ENCODE peak calls at places on chromosomes 11 and 22, in seven cellular contexts. D, I, N, M, A, R and G are unnamed samples.

GRCh38 chr22:35695202-35695601 is 22.5 kb upstream of the APOL5 start:
- DNase-seq in D (no peak), I (no peak), N (no peak), M (no peak), A (no peak), R (no peak), G (no peak)

GRCh38 chr11:11163256-11163655 is 189.8 kb downstream of the CSNK2A3 start:
- DNase-seq in D (peak), I (peak), N (peak), M (no peak), A (no peak), R (no peak), G (peak)

GRCh38 chr22:20015971-20016733 is 471 bp downstream of the ARVCF start:
- DNase-seq in D (peak), I (peak), N (no peak), M (no peak), A (no peak), R (no peak), G (peak)

GRCh38 chr11:63240791-63241379 is 2.5 kb downstream of the SLC22A25 start:
- DNase-seq in D (no peak), I (no peak), N (no peak), M (no peak), A (no peak), R (no peak), G (no peak)

GRCh38 chr11:89613916-89614315 is 96.2 kb upstream of the TRIM77 start:
- DNase-seq in D (no peak), I (no peak), N (no peak), M (no peak), A (no peak), R (no peak), G (no peak)

GRCh38 chr11:92424281-92424680 is 199.7 kb downstream of the FAT3 start:
- DNase-seq in D (no peak), I (no peak), N (no peak), M (peak), A (no peak), R (no peak), G (no peak)

GRCh38 chr22:24592846-24593809 is at the start of gene LRRC75B:
- DNase-seq in D (peak), I (peak), N (peak), M (peak), A (no peak), R (peak), G (peak)

GRCh38 chr11:27719575-27719925 is 19.3 kb upstream of the BDNF start:
- DNase-seq in D (no peak), I (peak), N (no peak), M (no peak), A (no peak), R (no peak), G (no peak)

GRCh38 chr11:121814962-121815361 is 301.1 kb downstream of the BLID start:
- DNase-seq in D (no peak), I (no peak), N (peak), M (peak), A (no peak), R (no peak), G (no peak)

GRCh38 chr11:117856892-117857291 is 19.6 kb downstream of the FXYD6 start:
- DNase-seq in D (no peak), I (no peak), N (no peak), M (no peak), A (no peak), R (no peak), G (no peak)

GRCh38 chr11:65206441-65206841 is 24.7 kb downstream of the CAPN1 start:
- DNase-seq in D (no peak), I (no peak), N (no peak), M (no peak), A (no peak), R (no peak), G (no peak)

GRCh38 chr11:43316451-43316850 is 4.7 kb downstream of the API5 start:
- DNase-seq in D (no peak), I (no peak), N (no peak), M (peak), A (no peak), R (no peak), G (no peak)

GRCh38 chr11:10715571-10715970 is 22.0 kb upstream of the IRAG1 start:
- DNase-seq in D (no peak), I (no peak), N (no peak), M (no peak), A (no peak), R (no peak), G (no peak)

GRCh38 chr22:44589831-44590230 is 91.8 kb upstream of the RTL6 start:
- DNase-seq in D (no peak), I (no peak), N (no peak), M (no peak), A (no peak), R (no peak), G (no peak)

GRCh38 chr11:134560066-134560465 is 148.0 kb upstream of the B3GAT1 start:
- DNase-seq in D (no peak), I (peak), N (no peak), M (no peak), A (no peak), R (no peak), G (no peak)

GRCh38 chr11:30568933-30569332 is 17.2 kb downstream of the MPPED2 start:
- DNase-seq in D (no peak), I (no peak), N (no peak), M (no peak), A (no peak), R (no peak), G (no peak)

GRCh38 chr11:67628710-67629385 is 889 bp downstream of the NUDT8 start:
- DNase-seq in D (no peak), I (no peak), N (no peak), M (no peak), A (no peak), R (no peak), G (no peak)

GRCh38 chr22:21038405-21038804 is 6.0 kb upstream of the SLC7A4 start:
- DNase-seq in D (no peak), I (no peak), N (no peak), M (peak), A (no peak), R (no peak), G (no peak)

GRCh38 chr11:117985953-117986887 is at the start of gene IL10RA:
- DNase-seq in D (peak), I (peak), N (peak), M (peak), A (no peak), R (peak), G (peak)

GRCh38 chr11:68369756-68370155 is 57.4 kb downstream of the LRP5 start:
- DNase-seq in D (no peak), I (no peak), N (no peak), M (no peak), A (no peak), R (no peak), G (no peak)

GRCh38 chr11:17531818-17532131 is 12.4 kb downstream of the USH1C start:
- DNase-seq in D (no peak), I (no peak), N (no peak), M (peak), A (no peak), R (no peak), G (no peak)

GRCh38 chr11:76903325-76903724 is 42.6 kb downstream of the ACER3 start:
- DNase-seq in D (no peak), I (no peak), N (peak), M (no peak), A (no peak), R (no peak), G (no peak)

GRCh38 chr11:47714554-47715081 is 551 bp downstream of the AGBL2 start:
- DNase-seq in D (peak), I (no peak), N (no peak), M (no peak), A (no peak), R (no peak), G (no peak)

GRCh38 chr11:116812109-116812508 is 11.0 kb downstream of the APOA4 start:
- DNase-seq in D (no peak), I (no peak), N (no peak), M (no peak), A (no peak), R (no peak), G (no peak)

GRCh38 chr22:32696089-32696488 is 105.4 kb upstream of the TIMP3 start:
- DNase-seq in D (no peak), I (no peak), N (no peak), M (no peak), A (no peak), R (no peak), G (no peak)

GRCh38 chr11:116716617-116717016 is 56.2 kb downstream of the BUD13 start:
- DNase-seq in D (no peak), I (no peak), N (no peak), M (no peak), A (no peak), R (no peak), G (no peak)

GRCh38 chr11:107651672-107652071 is 60.2 kb downstream of the SLN start:
- DNase-seq in D (peak), I (no peak), N (peak), M (no peak), A (no peak), R (no peak), G (no peak)

GRCh38 chr22:21710156-21710555 is 25.4 kb downstream of the YPEL1 start:
- DNase-seq in D (no peak), I (no peak), N (no peak), M (peak), A (no peak), R (no peak), G (no peak)

GRCh38 chr11:69411257-69411924 is 70.1 kb upstream of the LINC01488 start:
- DNase-seq in D (no peak), I (no peak), N (no peak), M (no peak), A (no peak), R (no peak), G (no peak)

GRCh38 chr22:20463324-20464095 is 25.9 kb upstream of the SCARF2 start:
- DNase-seq in D (no peak), I (no peak), N (no peak), M (no peak), A (no peak), R (no peak), G (no peak)

GRCh38 chr11:129884581-129884980 is 10.8 kb downstream of the NFRKB start:
- DNase-seq in D (no peak), I (no peak), N (no peak), M (no peak), A (no peak), R (no peak), G (no peak)

GRCh38 chr11:45661417-45662055 is 3.9 kb downstream of the CHST1 start:
- DNase-seq in D (no peak), I (no peak), N (no peak), M (no peak), A (no peak), R (no peak), G (no peak)

GRCh38 chr22:49307870-49308269 is 519.8 kb downstream of the BRD1 start:
- DNase-seq in D (no peak), I (no peak), N (no peak), M (no peak), A (no peak), R (no peak), G (no peak)

GRCh38 chr11:72471005-72471898 is 36.9 kb upstream of the CLPB start:
- DNase-seq in D (peak), I (peak), N (peak), M (peak), A (no peak), R (peak), G (peak)

DNA sequence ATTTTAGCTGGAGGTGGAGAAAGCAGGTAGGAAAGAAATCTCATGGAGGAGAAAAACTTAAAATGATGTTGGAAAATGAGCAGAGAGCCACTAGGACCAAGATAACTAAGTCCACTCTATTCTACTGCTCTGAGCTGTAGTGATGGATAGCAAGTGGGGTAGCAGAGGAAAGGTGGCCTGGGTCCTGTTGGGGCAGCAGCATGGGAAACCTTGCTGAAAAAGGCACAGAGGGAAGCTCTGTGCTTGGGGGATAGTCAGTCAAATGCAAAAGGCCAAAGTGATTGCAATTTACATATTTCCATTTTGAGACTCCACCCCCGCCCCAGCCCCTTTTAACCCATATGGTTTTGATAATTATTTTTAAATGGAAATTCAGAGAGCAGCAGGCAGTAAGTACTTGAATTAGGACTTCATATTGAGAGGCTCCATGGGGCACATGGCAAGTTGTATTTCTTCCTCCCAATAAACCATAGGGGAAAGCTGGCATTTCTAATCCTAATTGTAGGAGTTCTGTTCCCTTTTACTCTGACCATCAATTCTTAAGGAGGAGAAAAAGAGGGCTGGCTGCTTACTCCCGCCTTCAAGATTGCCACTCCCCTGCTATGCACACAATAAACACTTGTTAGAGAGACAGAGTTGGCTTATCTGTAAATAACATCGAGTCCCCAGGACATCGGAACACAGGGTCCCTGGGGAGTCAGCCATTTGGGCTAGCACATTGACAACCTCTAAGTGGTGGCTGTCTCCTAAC is 1341.5 kb upstream of the TENM4 start:
- DNase-seq in D (no peak), I (no peak), N (no peak), M (no peak), A (no peak), R (no peak), G (no peak)
- TF ChIP-seq RAD21 in D (no peak), I (no peak), N (no peak), M (no peak), A (no peak), R (no peak), G (no peak)

GRCh38 chr22:18154821-18155390 is 4.9 kb downstream of the USP18 start:
- DNase-seq in D (no peak), I (no peak), N (no peak), M (no peak), A (no peak), R (no peak), G (no peak)
- TF ChIP-seq RAD21 in D (no peak), I (no peak), N (no peak), M (no peak), A (no peak), R (no peak), G (no peak)

GRCh38 chr11:105046898-105047579 is 1.9 kb upstream of the CARD16 start:
- DNase-seq in D (peak), I (no peak), N (no peak), M (peak), A (no peak), R (no peak), G (no peak)
- TF ChIP-seq RAD21 in D (no peak), I (no peak), N (no peak), M (peak), A (no peak), R (no peak), G (no peak)

GRCh38 chr22:36737776-36738175 is 34.2 kb upstream of the CACNG2 start:
- DNase-seq in D (no peak), I (no peak), N (no peak), M (no peak), A (no peak), R (no peak), G (no peak)
- TF ChIP-seq RAD21 in D (no peak), I (no peak), N (no peak), M (no peak), A (no peak), R (no peak), G (no peak)

GRCh38 chr11:2139691-2140337 is 625 bp upstream of the IGF2 start:
- DNase-seq in D (no peak), I (no peak), N (no peak), M (no peak), A (no peak), R (no peak), G (no peak)

GRCh38 chr11:2138075-2138435 is 1.1 kb downstream of the IGF2 start:
- DNase-seq in D (no peak), I (peak), N (no peak), M (no peak), A (no peak), R (no peak), G (peak)

GRCh38 chr11:2140411-2141400 is 1.5 kb upstream of the IGF2 start:
- DNase-seq in D (no peak), I (no peak), N (no peak), M (no peak), A (no peak), R (no peak), G (no peak)

GRCh38 chr11:2138436-2139117 is 612 bp downstream of the IGF2 start:
- DNase-seq in D (no peak), I (no peak), N (no peak), M (no peak), A (no peak), R (no peak), G (no peak)

DNA sequence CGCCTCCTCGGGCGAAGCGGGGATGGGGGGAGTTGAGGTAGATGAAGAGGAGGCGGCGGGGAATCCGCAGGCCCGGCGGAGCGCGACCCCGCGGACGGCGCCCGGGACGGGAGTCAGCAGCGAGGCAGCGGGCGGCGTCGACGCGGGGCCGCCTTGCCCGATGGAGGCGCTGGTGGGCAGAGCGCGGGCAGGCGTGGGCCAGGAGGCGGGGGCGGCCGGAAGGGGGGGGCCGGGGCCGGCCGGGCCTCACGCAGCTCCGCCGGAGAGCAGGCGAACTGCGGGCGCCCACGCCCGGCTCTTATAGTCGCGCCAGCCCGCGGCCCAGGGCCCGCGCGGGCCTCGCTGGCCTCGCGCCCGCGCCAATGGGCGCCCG is at the start of gene IGF2:
- DNase-seq in D (no peak), I (peak), N (no peak), M (no peak), A (no peak), R (no peak), G (no peak)
- TF ChIP-seq RAD21 in D (no peak), I (no peak), N (no peak), M (no peak), A (no peak), R (no peak), G (no peak)

GRCh38 chr11:5364214-5364613 is 12.9 kb downstream of the OR51B6 start:
- DNase-seq in D (no peak), I (no peak), N (no peak), M (peak), A (no peak), R (no peak), G (no peak)

GRCh38 chr11:5367461-5368074 is 16.0 kb upstream of the OR51M1 start:
- DNase-seq in D (no peak), I (no peak), N (no peak), M (peak), A (no peak), R (no peak), G (no peak)

GRCh38 chr11:5369793-5370192 is 13.8 kb upstream of the OR51M1 start:
- DNase-seq in D (peak), I (peak), N (no peak), M (peak), A (no peak), R (no peak), G (no peak)

GRCh38 chr11:5368502-5369043 is 15.0 kb upstream of the OR51M1 start:
- DNase-seq in D (no peak), I (no peak), N (no peak), M (no peak), A (no peak), R (no peak), G (no peak)

DNA sequence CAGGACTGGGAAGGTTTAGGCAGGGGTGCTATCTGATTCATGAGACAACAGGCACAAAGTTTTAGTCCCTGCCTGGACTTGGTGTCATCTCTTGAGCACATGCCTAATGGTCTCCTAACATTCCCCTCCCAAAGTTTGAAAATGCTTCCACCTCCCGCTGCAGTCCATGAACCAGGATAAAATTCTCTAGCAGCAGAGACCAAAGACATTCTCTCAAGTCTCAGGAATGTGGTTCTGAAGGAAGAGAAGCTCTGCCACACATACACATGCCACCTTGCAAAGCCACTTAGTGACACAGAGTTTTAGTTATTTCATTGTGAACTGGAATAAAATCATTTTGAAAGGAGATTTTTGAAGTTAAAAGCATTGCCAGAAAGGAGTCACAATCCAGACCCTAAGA is 15.5 kb downstream of the OR51B6 start:
- DNase-seq in D (no peak), I (no peak), N (no peak), M (peak), A (no peak), R (no peak), G (no peak)
- TF ChIP-seq RAD21 in D (no peak), I (no peak), N (no peak), M (no peak), A (no peak), R (no peak), G (no peak)

GRCh38 chr11:13016415-13016814 is 7.3 kb downstream of the RASSF10 start:
- DNase-seq in D (peak), I (no peak), N (peak), M (no peak), A (no peak), R (no peak), G (no peak)
- TF ChIP-seq RAD21 in D (peak), I (peak), N (peak), M (no peak), A (no peak), R (peak), G (peak)

GRCh38 chr11:111541209-111542061 is 915 bp downstream of the LAYN start:
- DNase-seq in D (no peak), I (peak), N (no peak), M (peak), A (no peak), R (no peak), G (no peak)
- TF ChIP-seq RAD21 in D (no peak), I (no peak), N (no peak), M (no peak), A (no peak), R (no peak), G (no peak)

DNA sequence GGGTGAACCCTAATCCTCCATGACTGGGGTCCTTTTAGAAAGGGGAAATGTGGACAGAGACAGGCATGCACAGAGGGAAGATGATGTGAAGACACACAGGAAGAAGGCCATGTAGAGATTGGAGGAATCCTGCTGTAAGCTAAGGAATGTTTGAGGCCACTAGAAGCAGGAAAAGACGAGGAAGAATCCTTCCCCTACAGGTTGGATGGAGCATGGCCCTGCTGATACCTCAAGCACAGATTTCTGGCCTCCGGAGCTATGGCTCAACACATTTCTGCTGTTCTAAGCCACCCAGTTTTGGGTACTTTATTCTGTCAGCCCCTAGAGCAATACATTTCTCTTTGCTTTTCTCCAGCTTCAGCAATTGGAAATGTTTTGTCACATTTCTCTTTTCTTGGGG is 487.0 kb downstream of the MIAT start:
- DNase-seq in D (no peak), I (no peak), N (no peak), M (no peak), A (no peak), R (no peak), G (no peak)
- TF ChIP-seq RAD21 in D (no peak), I (no peak), N (no peak), M (no peak), A (no peak), R (peak), G (no peak)

GRCh38 chr22:31650391-31650790 is 11.6 kb downstream of the PISD start:
- DNase-seq in D (no peak), I (no peak), N (no peak), M (peak), A (no peak), R (no peak), G (no peak)
- TF ChIP-seq RAD21 in D (no peak), I (no peak), N (no peak), M (no peak), A (no peak), R (no peak), G (no peak)